ENCODE peak calls at places on chromosomes 6 and 20, in four cellular contexts. U is fibroblast of lung, S is hepatocyte, O is PC-3. Q is an unnamed sample.

GRCh38 chr20:47795214-47795667 is 10.0 kb upstream of the SULF2 start:
- DNase-seq in U (no peak), S (no peak), O (peak), Q (no peak)

GRCh38 chr20:63881451-63882226 is 13.3 kb upstream of the DNAJC5 start:
- DNase-seq in U (no peak), S (no peak), O (no peak), Q (no peak)

GRCh38 chr6:20211941-20212391 is 303 bp downstream of the MBOAT1 start:
- DNase-seq in U (no peak), S (peak), O (peak), Q (no peak)

GRCh38 chr20:19254086-19254821 is 41.8 kb downstream of the SLC24A3 start:
- DNase-seq in U (no peak), S (no peak), O (no peak), Q (no peak)

GRCh38 chr20:20233041-20233514 is 134.8 kb upstream of the INSM1 start:
- DNase-seq in U (no peak), S (no peak), O (no peak), Q (no peak)

GRCh38 chr6:5084787-5085637 is at the start of gene PPP1R3G:
- DNase-seq in U (peak), S (peak), O (peak), Q (no peak)

GRCh38 chr6:39560915-39561314 is 164.3 kb downstream of the KIF6 start:
- DNase-seq in U (no peak), S (no peak), O (no peak), Q (no peak)

GRCh38 chr6:37389857-37390256 is 36.1 kb downstream of the RNF8 start:
- DNase-seq in U (no peak), S (no peak), O (no peak), Q (no peak)

GRCh38 chr20:10671221-10671849 is 2.5 kb downstream of the JAG1 start:
- DNase-seq in U (peak), S (peak), O (peak), Q (no peak)

GRCh38 chr20:57315083-57315963 is 14.3 kb upstream of the SPO11 start:
- DNase-seq in U (no peak), S (no peak), O (no peak), Q (no peak)

GRCh38 chr6:169452117-169452868 is 198.6 kb upstream of the THBS2 start:
- DNase-seq in U (peak), S (no peak), O (no peak), Q (no peak)

GRCh38 chr20:40006168-40006860 is 682.7 kb downstream of the MAFB start:
- DNase-seq in U (no peak), S (no peak), O (no peak), Q (no peak)

GRCh38 chr6:134850906-134851305 is 99.0 kb downstream of the ALDH8A1 start:
- DNase-seq in U (no peak), S (no peak), O (no peak), Q (no peak)

GRCh38 chr6:112626468-112627082 is 279.4 kb downstream of the RFPL4B start:
- DNase-seq in U (peak), S (no peak), O (peak), Q (no peak)

GRCh38 chr6:37794825-37795224 is 24.7 kb upstream of the ZFAND3 start:
- DNase-seq in U (peak), S (no peak), O (peak), Q (no peak)

GRCh38 chr6:38039497-38039896 is 220.0 kb downstream of the ZFAND3 start:
- DNase-seq in U (no peak), S (no peak), O (peak), Q (no peak)

GRCh38 chr20:53578492-53579222 is 15.0 kb downstream of the ZNF217 start:
- DNase-seq in U (peak), S (peak), O (peak), Q (peak)

GRCh38 chr6:37059344-37060194 is 54.1 kb downstream of the FGD2 start:
- DNase-seq in U (peak), S (peak), O (peak), Q (no peak)

GRCh38 chr6:1384549-1385128 is 4.7 kb upstream of the FOXF2 start:
- DNase-seq in U (peak), S (no peak), O (no peak), Q (no peak)
- TF ChIP-seq EZH2 in U (no peak), S (peak), O (no peak), Q (no peak)

GRCh38 chr6:29976588-29977424 is 34.5 kb downstream of the HLA-A start:
- DNase-seq in U (peak), S (peak), O (peak), Q (no peak)
- TF ChIP-seq EZH2 in U (no peak), S (no peak), O (no peak), Q (no peak)

GRCh38 chr20:24870876-24871275 is 78.2 kb upstream of the CST7 start:
- DNase-seq in U (no peak), S (no peak), O (no peak), Q (no peak)

GRCh38 chr20:24866742-24867141 is 82.3 kb upstream of the CST7 start:
- DNase-seq in U (no peak), S (no peak), O (no peak), Q (no peak)

GRCh38 chr20:24867556-24867955 is 81.5 kb upstream of the CST7 start:
- DNase-seq in U (no peak), S (no peak), O (no peak), Q (no peak)

GRCh38 chr20:24868396-24868927 is 80.6 kb upstream of the CST7 start:
- DNase-seq in U (no peak), S (no peak), O (no peak), Q (no peak)

DNA sequence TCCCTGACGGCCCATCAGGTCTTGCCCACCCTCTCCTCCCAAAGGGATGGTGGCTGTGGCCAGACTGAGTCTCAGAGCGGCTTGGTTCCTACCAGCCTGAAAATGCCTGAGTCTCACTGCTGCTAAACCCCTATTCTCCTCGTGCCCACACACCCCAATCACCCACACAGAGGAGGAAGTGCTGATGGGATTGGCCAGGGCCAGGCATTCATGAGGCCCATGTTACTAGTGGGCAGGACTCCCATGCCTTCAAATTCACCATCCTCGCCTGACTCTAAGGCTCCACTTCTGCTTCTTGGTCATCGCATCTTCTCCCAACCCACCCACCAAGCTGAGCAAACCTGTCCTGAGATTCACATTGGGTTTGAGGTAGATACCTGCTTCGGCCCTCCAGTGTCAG is 80.1 kb upstream of the CST7 start:
- DNase-seq in U (no peak), S (no peak), O (no peak), Q (no peak)
- TF ChIP-seq EZH2 in U (no peak), S (no peak), O (no peak), Q (no peak)

GRCh38 chr6:99605911-99606669 is 543 bp upstream of the PRDM13 start:
- DNase-seq in U (no peak), S (no peak), O (no peak), Q (no peak)

GRCh38 chr6:99605074-99605726 is 1.4 kb upstream of the PRDM13 start:
- DNase-seq in U (no peak), S (no peak), O (no peak), Q (no peak)

GRCh38 chr6:99603421-99604160 is 3.0 kb upstream of the PRDM13 start:
- DNase-seq in U (no peak), S (peak), O (no peak), Q (no peak)

GRCh38 chr6:99602519-99603420 is 3.9 kb upstream of the PRDM13 start:
- DNase-seq in U (no peak), S (no peak), O (no peak), Q (no peak)

DNA sequence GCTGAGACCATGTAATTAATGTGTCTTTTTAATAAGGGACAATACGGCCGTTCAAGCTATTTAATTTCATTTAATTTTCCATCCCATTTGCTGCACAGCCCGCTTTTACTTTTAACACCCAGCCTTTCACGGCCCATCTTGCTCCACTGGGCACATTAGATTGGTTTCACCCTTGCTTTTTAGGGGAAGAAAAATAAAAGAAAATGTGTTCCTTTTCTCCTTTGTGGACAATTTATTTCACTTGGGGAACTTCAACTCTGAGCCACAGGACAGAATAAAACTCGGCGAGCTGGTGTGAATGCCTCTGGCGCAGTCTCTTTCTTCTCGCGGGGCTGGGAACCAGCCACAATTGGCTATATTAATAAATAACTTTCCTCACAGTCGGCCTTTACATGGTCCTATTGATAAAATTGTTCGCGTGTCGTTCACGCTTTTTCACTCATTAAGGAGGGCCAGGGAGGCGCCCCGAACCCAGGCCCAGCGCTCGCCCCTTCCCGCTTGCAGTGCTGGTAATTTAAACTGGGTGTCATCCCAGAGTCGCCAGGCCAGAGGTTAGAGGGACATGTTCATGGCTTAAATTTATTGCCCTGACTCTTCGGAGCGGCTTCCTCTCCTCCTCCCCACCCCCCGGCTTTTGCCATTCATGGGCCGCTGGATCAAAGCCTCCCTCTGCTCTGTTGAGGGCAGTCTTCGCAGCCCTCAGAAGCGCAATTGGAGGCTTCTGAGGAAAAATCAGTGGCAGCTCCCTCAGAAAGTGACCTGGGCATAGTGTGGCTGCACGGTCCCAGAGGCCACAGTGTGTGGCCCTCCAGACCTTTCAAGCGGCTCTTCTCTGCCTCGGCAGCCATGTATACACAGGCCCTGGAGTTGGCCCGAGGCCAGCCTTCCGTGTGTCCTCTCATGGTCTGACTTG is 2.2 kb upstream of the PRDM13 start:
- DNase-seq in U (no peak), S (no peak), O (no peak), Q (no peak)
- TF ChIP-seq EZH2 in U (peak), S (peak), O (no peak), Q (no peak)

DNA sequence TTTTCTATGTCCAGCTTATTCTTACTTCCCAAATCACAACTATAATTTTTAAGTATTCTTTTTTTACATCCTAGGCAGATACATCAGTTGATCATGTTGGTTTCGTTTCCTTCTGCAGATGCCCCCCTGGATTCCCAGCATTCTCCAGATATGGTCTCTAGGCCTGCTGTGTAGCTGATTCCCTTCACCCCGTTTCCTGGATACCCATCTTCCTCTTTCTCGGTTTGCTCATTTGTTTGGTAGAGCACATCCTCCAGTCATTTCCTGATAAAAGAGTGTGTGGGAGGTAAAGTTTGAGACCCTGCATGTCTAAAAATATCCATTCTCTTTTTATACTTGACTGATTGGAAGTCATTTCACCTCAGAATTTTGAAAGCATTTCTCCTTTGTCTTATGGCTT is 66.4 kb downstream of the ANKS1A start:
- DNase-seq in U (no peak), S (no peak), O (no peak), Q (no peak)
- TF ChIP-seq EZH2 in U (no peak), S (no peak), O (no peak), Q (no peak)

Q was measured in DND-41.